ENCODE peak calls at places on chromosomes 6 and 20, in nine cellular contexts. T is prostate gland, I is body of pancreas, Y is endothelial cell of umbilical vein, J is tibial nerve, L is breast epithelium, G is transverse colon, R is HCT116, B is adrenal gland. H is an unnamed sample. For H3K36me3, the result is how much of the 10 kb centered on the place peaks cover.

GRCh38 chr20:39875493-39876110 is 813.4 kb downstream of the MAFB start:
- DNase-seq in T (no peak), I (no peak), Y (no peak), J (no peak), L (no peak), G (no peak), R (no peak), B (no peak), H (no peak)

GRCh38 chr20:44326391-44327159 is 10.3 kb upstream of the R3HDML start:
- DNase-seq in T (no peak), I (peak), Y (no peak), J (no peak), L (no peak), G (no peak), R (no peak), B (no peak), H (no peak)

GRCh38 chr6:70627500-70628254 is 40.0 kb upstream of the SMAP1 start:
- DNase-seq in T (no peak), I (no peak), Y (no peak), J (no peak), L (no peak), G (no peak), R (no peak), B (no peak), H (no peak)

GRCh38 chr6:15457903-15458530 is 204.8 kb downstream of the DTNBP1 start:
- DNase-seq in T (no peak), I (no peak), Y (no peak), J (no peak), L (no peak), G (no peak), R (no peak), B (no peak), H (no peak)

GRCh38 chr6:167825059-167825758 is 1.5 kb upstream of the AFDN start:
- DNase-seq in T (no peak), I (no peak), Y (no peak), J (peak), L (no peak), G (no peak), R (no peak), B (no peak), H (peak)

GRCh38 chr6:158797331-158798202 is 21.6 kb downstream of the EZR start:
- DNase-seq in T (no peak), I (peak), Y (no peak), J (no peak), L (no peak), G (no peak), R (no peak), B (peak), H (no peak)

GRCh38 chr6:34630040-34630439 is 66.5 kb downstream of the ILRUN start:
- DNase-seq in T (no peak), I (no peak), Y (peak), J (no peak), L (no peak), G (no peak), R (peak), B (no peak), H (no peak)

GRCh38 chr6:151387175-151387574 is 4.2 kb downstream of the ZBTB2 start:
- DNase-seq in T (no peak), I (no peak), Y (no peak), J (no peak), L (no peak), G (no peak), R (no peak), B (no peak), H (no peak)

GRCh38 chr6:56484669-56485068 is 158.0 kb downstream of the DST start:
- DNase-seq in T (no peak), I (no peak), Y (peak), J (no peak), L (no peak), G (no peak), R (no peak), B (no peak), H (no peak)

GRCh38 chr6:139485742-139486475 is 111.5 kb upstream of the CITED2 start:
- DNase-seq in T (peak), I (peak), Y (no peak), J (no peak), L (no peak), G (no peak), R (no peak), B (no peak), H (no peak)

GRCh38 chr6:121548146-121548545 is 112.7 kb downstream of the GJA1 start:
- DNase-seq in T (no peak), I (no peak), Y (no peak), J (no peak), L (no peak), G (no peak), R (no peak), B (no peak), H (no peak)

GRCh38 chr6:101202975-101203374 is 190.5 kb upstream of the GRIK2 start:
- DNase-seq in T (no peak), I (no peak), Y (no peak), J (no peak), L (no peak), G (no peak), R (no peak), B (no peak), H (no peak)

GRCh38 chr6:33144373-33144772 is 47.9 kb downstream of the COL11A2 start:
- DNase-seq in T (peak), I (no peak), Y (peak), J (no peak), L (no peak), G (no peak), R (no peak), B (no peak), H (no peak)

GRCh38 chr6:9178066-9178465 is 742.7 kb upstream of the SLC35B3 start:
- DNase-seq in T (no peak), I (no peak), Y (no peak), J (no peak), L (no peak), G (no peak), R (no peak), B (no peak), H (no peak)

GRCh38 chr6:24882835-24883555 is 52.8 kb downstream of the RIPOR2 start:
- DNase-seq in T (no peak), I (no peak), Y (no peak), J (no peak), L (no peak), G (no peak), R (no peak), B (no peak), H (no peak)

GRCh38 chr6:133806358-133806757 is 82.6 kb upstream of the TCF21 start:
- DNase-seq in T (no peak), I (no peak), Y (no peak), J (no peak), L (no peak), G (no peak), R (no peak), B (no peak), H (no peak)

GRCh38 chr6:3962897-3963296 is 113.7 kb downstream of the FAM50B start:
- DNase-seq in T (no peak), I (no peak), Y (peak), J (no peak), L (no peak), G (no peak), R (no peak), B (no peak), H (no peak)

GRCh38 chr6:153062516-153062915 is 60.0 kb upstream of the MTRF1L start:
- DNase-seq in T (no peak), I (no peak), Y (no peak), J (no peak), L (no peak), G (no peak), R (no peak), B (no peak), H (no peak)

GRCh38 chr20:45933231-45934045 is 1.0 kb upstream of the PCIF1 start:
- DNase-seq in T (peak), I (peak), Y (peak), J (peak), L (peak), G (peak), R (peak), B (peak), H (peak)

GRCh38 chr6:132087391-132087790 is 136.2 kb upstream of the CCN2 start:
- DNase-seq in T (no peak), I (no peak), Y (peak), J (no peak), L (no peak), G (no peak), R (no peak), B (no peak), H (no peak)

GRCh38 chr6:108071736-108072276 is 2.7 kb downstream of the OSTM1 start:
- DNase-seq in T (no peak), I (no peak), Y (no peak), J (no peak), L (no peak), G (no peak), R (no peak), B (no peak), H (no peak)

GRCh38 chr6:46098678-46099077 is 31.1 kb upstream of the ENPP4 start:
- DNase-seq in T (peak), I (peak), Y (peak), J (no peak), L (peak), G (peak), R (peak), B (peak), H (no peak)

GRCh38 chr20:48656661-48657211 is 171.1 kb downstream of the PREX1 start:
- DNase-seq in T (no peak), I (no peak), Y (no peak), J (no peak), L (no peak), G (no peak), R (peak), B (no peak), H (no peak)

GRCh38 chr20:13302647-13303425 is 81.8 kb downstream of the ISM1 start:
- DNase-seq in T (no peak), I (peak), Y (peak), J (no peak), L (no peak), G (peak), R (peak), B (peak), H (no peak)

GRCh38 chr20:49851234-49851755 is 38.7 kb downstream of the SLC9A8 start:
- DNase-seq in T (no peak), I (no peak), Y (no peak), J (no peak), L (no peak), G (no peak), R (no peak), B (no peak), H (no peak)

GRCh38 chr20:49854190-49854875 is 41.7 kb downstream of the SLC9A8 start:
- DNase-seq in T (no peak), I (no peak), Y (no peak), J (no peak), L (no peak), G (no peak), R (no peak), B (peak), H (no peak)

GRCh38 chr20:49853640-49854039 is 41.0 kb downstream of the SLC9A8 start:
- DNase-seq in T (no peak), I (no peak), Y (peak), J (no peak), L (no peak), G (no peak), R (no peak), B (peak), H (no peak)

GRCh38 chr20:49851991-49852390 is 39.4 kb downstream of the SLC9A8 start:
- DNase-seq in T (no peak), I (no peak), Y (no peak), J (no peak), L (no peak), G (no peak), R (no peak), B (no peak), H (no peak)

DNA sequence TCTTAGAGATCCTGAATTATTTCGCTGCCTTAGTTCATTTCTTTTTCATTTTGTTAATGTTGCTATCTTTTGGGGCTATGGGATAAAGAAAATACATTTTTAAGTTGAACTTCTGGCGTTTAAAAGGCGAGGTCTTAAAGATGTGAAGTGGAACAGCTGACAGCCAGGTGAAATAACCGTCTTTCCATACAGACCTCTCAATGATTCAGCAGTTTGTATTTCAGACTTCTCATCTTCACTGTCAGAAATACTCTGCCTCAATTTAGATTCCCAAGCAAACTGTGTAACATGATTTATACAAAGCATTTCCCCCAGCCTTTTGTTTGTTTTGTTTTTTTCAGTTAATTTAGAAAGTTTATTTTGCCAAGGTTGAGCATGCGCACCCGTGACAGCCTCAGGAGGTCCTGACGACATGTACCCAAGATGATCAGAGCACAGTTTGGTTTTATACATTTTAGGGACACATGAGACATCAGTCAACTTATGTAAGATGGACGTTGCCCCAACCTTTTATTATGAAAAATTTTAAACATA is 40.0 kb downstream of the SLC9A8 start:
- DNase-seq in T (no peak), I (no peak), Y (no peak), J (no peak), L (no peak), G (no peak), R (no peak), B (no peak), H (no peak)
- H3K36me3 ChIP-seq in T (under half), I (under half), Y (under half), J (half or more), L (under half), G (under half), R (under half), B (under half), H (under half)

GRCh38 chr6:109768485-109768884 is 77.4 kb downstream of the FIG4 start:
- DNase-seq in T (no peak), I (no peak), Y (no peak), J (no peak), L (no peak), G (no peak), R (no peak), B (no peak), H (no peak)
- H3K27ac ChIP-seq in T (no peak), I (no peak), Y (no peak), J (no peak), L (no peak), G (no peak), R (no peak), B (no peak), H (no peak)

DNA sequence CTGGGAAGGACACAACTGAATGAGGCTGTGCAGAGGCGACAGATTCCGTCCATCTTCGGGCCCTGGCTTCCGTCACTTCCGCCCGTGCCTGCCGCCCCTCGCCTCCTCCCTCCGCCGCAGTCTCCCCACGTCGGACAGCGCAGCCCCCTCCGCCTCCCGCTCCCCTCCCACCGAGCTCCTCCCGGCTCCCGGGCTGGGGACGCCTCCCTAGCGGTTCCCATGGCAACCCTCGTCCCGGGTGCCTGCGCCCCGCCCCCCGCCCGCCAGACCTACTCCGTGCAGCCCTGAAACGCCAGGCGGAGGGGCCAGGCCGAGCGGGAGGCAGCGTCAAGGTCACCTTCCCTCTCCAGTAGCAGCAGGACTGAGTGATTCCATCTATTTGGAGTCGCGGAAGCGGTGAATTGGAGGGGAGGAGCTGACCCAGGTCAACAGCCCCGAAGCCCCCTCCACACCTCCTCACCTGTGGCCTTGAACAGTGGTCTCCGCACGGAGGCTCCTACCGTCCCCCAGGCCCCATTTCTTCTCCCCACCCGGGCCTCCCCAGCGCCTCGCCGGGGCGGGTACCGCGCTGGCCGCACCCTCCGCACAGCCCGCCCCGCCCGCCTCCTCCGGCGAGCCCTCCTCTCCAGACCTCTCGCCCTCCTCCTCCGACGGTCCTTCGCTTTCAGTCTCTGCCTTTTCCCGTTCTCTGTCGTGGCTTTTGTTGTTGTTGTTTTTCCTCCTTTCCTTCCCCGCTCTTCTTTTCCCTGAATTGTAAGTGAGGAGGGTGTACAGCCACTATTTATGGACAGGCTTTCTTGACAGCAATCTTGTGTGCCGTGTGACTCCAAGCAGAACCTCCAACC is 951 bp downstream of the NRSN2 start:
- DNase-seq in T (peak), I (peak), Y (peak), J (peak), L (peak), G (peak), R (no peak), B (peak), H (peak)
- TF ChIP-seq POLR2A in T (peak), I (peak), Y (peak), J (peak), L (peak), G (peak), R (peak), B (peak), H (peak)

GRCh38 chr20:17606001-17606400 is 36.1 kb downstream of the DSTN start:
- DNase-seq in T (no peak), I (no peak), Y (no peak), J (no peak), L (no peak), G (no peak), R (no peak), B (no peak), H (no peak)

GRCh38 chr20:17602493-17602892 is 32.6 kb downstream of the DSTN start:
- DNase-seq in T (no peak), I (no peak), Y (no peak), J (no peak), L (no peak), G (no peak), R (no peak), B (no peak), H (no peak)

GRCh38 chr20:17601957-17602356 is 32.1 kb downstream of the DSTN start:
- DNase-seq in T (no peak), I (no peak), Y (no peak), J (no peak), L (no peak), G (no peak), R (no peak), B (no peak), H (no peak)

GRCh38 chr20:17608701-17609497 is 39.0 kb downstream of the DSTN start:
- DNase-seq in T (no peak), I (no peak), Y (no peak), J (no peak), L (no peak), G (no peak), R (no peak), B (no peak), H (no peak)

GRCh38 chr20:17605131-17605660 is 35.3 kb downstream of the DSTN start:
- DNase-seq in T (no peak), I (peak), Y (no peak), J (no peak), L (no peak), G (no peak), R (no peak), B (no peak), H (no peak)
- H3K36me3 ChIP-seq in T (under half), I (under half), Y (under half), J (under half), L (under half), G (under half), R (under half), B (under half), H (under half)

DNA sequence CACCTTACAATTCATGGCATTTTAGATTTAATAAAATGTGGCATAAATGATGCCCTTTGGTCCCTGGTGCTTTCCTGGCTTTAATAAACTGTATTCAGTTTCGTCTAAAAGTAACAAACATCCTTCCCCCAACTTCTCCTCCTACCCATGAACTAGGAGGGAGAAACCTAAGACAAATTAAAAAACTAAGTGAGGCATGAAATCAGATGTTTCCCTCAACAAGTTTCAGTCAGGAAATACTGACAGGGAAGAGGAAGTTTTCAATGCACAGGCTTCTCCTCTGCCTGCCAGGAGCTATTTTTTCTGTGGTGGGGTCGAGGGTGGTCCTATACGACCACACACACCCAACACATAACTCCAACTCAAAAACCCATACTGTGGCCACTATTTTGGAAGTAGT is 10.0 kb downstream of the HBS1L start:
- DNase-seq in T (no peak), I (no peak), Y (peak), J (no peak), L (no peak), G (no peak), R (no peak), B (no peak), H (no peak)
- H3K27ac ChIP-seq in T (no peak), I (no peak), Y (no peak), J (no peak), L (no peak), G (no peak), R (no peak), B (no peak), H (no peak)

DNA sequence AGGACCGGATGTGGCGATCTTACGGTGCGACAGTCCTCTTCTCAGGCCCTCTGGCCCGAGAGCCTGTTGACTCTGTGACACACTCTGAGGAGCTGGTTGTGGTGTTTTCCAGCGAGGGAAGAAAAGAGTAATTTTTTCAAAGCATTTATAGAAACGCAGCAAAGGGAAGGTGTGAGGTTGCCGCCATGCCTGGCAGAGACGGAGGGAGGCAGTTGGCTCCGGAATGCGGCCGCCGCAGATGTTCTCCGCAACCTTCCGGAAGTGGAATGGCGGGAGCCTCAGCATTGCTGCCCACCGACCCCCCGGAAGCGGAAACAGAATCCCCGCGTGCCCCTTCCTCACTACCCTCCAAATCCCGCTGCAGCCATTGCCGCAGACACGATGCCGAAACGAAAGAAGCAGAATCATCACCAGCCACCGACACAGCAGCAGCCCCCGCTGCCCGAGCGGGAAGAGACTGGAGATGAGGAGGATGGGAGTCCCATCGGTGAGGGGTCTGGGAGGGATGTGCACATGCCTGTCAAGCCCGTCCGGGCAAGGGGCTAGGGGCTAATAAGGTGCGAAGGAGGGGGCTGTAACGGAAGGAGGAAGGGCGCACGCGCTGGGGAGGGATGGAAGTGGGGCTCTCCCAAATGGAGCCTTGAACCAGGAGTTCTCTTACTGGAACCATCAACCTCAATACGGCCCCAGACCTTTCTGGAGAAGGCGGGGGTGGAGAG is at the start of gene PRR3:
- DNase-seq in T (peak), I (peak), Y (peak), J (no peak), L (peak), G (peak), R (no peak), B (peak), H (peak)
- TF ChIP-seq POLR2A in T (no peak), I (peak), Y (peak), J (no peak), L (peak), G (peak), R (peak), B (peak), H (peak)

DNA sequence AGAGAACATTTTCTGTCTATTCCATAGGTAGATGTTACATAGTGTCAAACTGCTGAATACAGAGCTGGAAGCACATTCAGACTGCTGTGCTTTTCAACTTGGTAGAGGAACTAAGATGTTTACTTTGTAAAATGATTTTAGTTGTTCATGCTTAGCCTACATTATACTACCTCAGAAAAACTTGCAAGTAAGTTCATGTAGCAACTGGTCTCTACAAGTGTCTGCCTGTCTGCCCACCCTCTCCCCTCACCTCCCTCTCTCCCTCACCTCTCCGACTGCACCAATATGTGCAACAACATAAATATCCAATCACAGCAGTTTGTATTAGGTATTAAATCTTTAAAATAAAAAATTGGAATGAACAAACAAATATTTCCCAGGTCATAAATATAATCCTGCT is 25.3 kb downstream of the ELOVL4 start:
- DNase-seq in T (no peak), I (no peak), Y (no peak), J (no peak), L (no peak), G (no peak), R (no peak), B (no peak), H (no peak)
- H3K36me3 ChIP-seq in T (under half), I (under half), Y (under half), J (under half), L (under half), G (under half), R (under half), B (under half), H (under half)

H was measured in uterus.